ENCODE peak calls at places on chromosomes 3 and 15, in four cellular contexts. Z is heart left ventricle, E is upper lobe of left lung, B is A549. P is an unnamed sample.
A peak's percentile ranks its signal among the peaks of the same experiment; 100 is the strongest.

GRCh38 chr3:36219398-36219797 is 160.9 kb upstream of the STAC start:
- DNase-seq in Z (no peak), E (no peak), B (no peak), P (no peak)

GRCh38 chr3:45701167-45701867 is 12.1 kb downstream of the SACM1L start:
- DNase-seq in Z (no peak), E (no peak), B (no peak), P (no peak)

GRCh38 chr15:89772933-89773583 is 3.1 kb upstream of the MESP2 start:
- DNase-seq in Z (no peak), E (no peak), B (peak; percentile 79), P (no peak)

GRCh38 chr15:58407786-58408185 is 24.0 kb upstream of the LIPC start:
- DNase-seq in Z (no peak), E (no peak), B (no peak), P (no peak)

GRCh38 chr3:58164199-58164879 is 46.4 kb downstream of the DNASE1L3 start:
- DNase-seq in Z (peak; percentile 87), E (peak; percentile 75), B (peak; percentile 72), P (no peak)

GRCh38 chr15:101009176-101009575 is 90.0 kb downstream of the LRRK1 start:
- DNase-seq in Z (no peak), E (no peak), B (no peak), P (peak; percentile 52)

GRCh38 chr15:21261965-21262850 is 178.1 kb downstream of the POTEB3 start:
- DNase-seq in Z (peak; percentile 25), E (peak; percentile 27), B (no peak), P (no peak)

GRCh38 chr15:77897896-77898406 is 179.6 kb downstream of the TBC1D2B start:
- DNase-seq in Z (no peak), E (no peak), B (no peak), P (no peak)

GRCh38 chr3:29255854-29256696 is 24.8 kb upstream of the RBMS3 start:
- DNase-seq in Z (no peak), E (no peak), B (no peak), P (no peak)

GRCh38 chr15:56913670-56914069 is 4.8 kb upstream of the TCF12 start:
- DNase-seq in Z (no peak), E (no peak), B (no peak), P (no peak)

GRCh38 chr15:75620043-75620775 is 5.3 kb downstream of the SNUPN start:
- DNase-seq in Z (peak; percentile 62), E (peak; percentile 51), B (no peak), P (peak; percentile 34)

GRCh38 chr15:75620776-75621536 is 4.6 kb downstream of the SNUPN start:
- DNase-seq in Z (peak; percentile 84), E (peak; percentile 79), B (no peak), P (peak; percentile 96)

GRCh38 chr15:75622505-75622904 is 3.0 kb downstream of the SNUPN start:
- DNase-seq in Z (no peak), E (no peak), B (no peak), P (no peak)

GRCh38 chr15:75625542-75626347 is at the start of gene SNUPN:
- DNase-seq in Z (peak; percentile 96), E (peak; percentile 98), B (peak; percentile 99), P (peak; percentile 93)
- TF ChIP-seq POLR2A in Z (peak; percentile 57), E (peak; percentile 73), B (peak; percentile 90), P (no peak)

GRCh38 chr3:148556664-148557063 is 141.0 kb upstream of the AGTR1 start:
- DNase-seq in Z (no peak), E (no peak), B (no peak), P (no peak)
- TF ChIP-seq CTCF in Z (no peak), E (no peak), B (no peak), P (no peak)

GRCh38 chr15:95298729-95299128 is 1031.8 kb upstream of the NR2F2 start:
- DNase-seq in Z (no peak), E (no peak), B (no peak), P (no peak)

GRCh38 chr15:95295905-95296618 is 1034.4 kb upstream of the NR2F2 start:
- DNase-seq in Z (no peak), E (no peak), B (no peak), P (no peak)

GRCh38 chr15:95292790-95293450 is 1037.6 kb upstream of the NR2F2 start:
- DNase-seq in Z (no peak), E (no peak), B (no peak), P (no peak)

GRCh38 chr15:95295311-95295710 is 1035.2 kb upstream of the NR2F2 start:
- DNase-seq in Z (no peak), E (no peak), B (no peak), P (no peak)

GRCh38 chr15:95296626-95297025 is 1033.9 kb upstream of the NR2F2 start:
- DNase-seq in Z (no peak), E (no peak), B (no peak), P (no peak)
- H3K4me3 ChIP-seq in Z (no peak overlapping the region), E (no peak overlapping the region), B (no peak overlapping the region), P (no peak overlapping the region)

GRCh38 chr15:63065262-63066234 is 23.0 kb downstream of the TPM1 start:
- DNase-seq in Z (no peak), E (no peak), B (no peak), P (no peak)

GRCh38 chr15:63061971-63062370 is 19.4 kb downstream of the TPM1 start:
- DNase-seq in Z (no peak), E (no peak), B (no peak), P (no peak)

GRCh38 chr15:63063877-63064409 is 21.4 kb downstream of the TPM1 start:
- DNase-seq in Z (no peak), E (no peak), B (no peak), P (no peak)

GRCh38 chr15:63060699-63061098 is 18.2 kb downstream of the TPM1 start:
- DNase-seq in Z (no peak), E (no peak), B (no peak), P (no peak)

GRCh38 chr15:63063164-63063756 is 20.7 kb downstream of the TPM1 start:
- DNase-seq in Z (no peak), E (no peak), B (no peak), P (no peak)
- TF ChIP-seq POLR2A in Z (no peak), E (no peak), B (no peak), P (no peak)

GRCh38 chr3:168889666-168890065 is 773.8 kb downstream of the MECOM start:
- DNase-seq in Z (no peak), E (no peak), B (no peak), P (no peak)
- TF ChIP-seq CTCF in Z (no peak), E (no peak), B (no peak), P (no peak)

GRCh38 chr3:197750396-197750831 is 731 bp downstream of the FYTTD1 start:
- DNase-seq in Z (peak; percentile 73), E (peak; percentile 82), B (peak; percentile 66), P (peak; percentile 47)

GRCh38 chr3:197753263-197753662 is 3.6 kb downstream of the FYTTD1 start:
- DNase-seq in Z (no peak), E (no peak), B (no peak), P (no peak)

GRCh38 chr3:197749601-197750395 is at the start of gene FYTTD1:
- DNase-seq in Z (peak; percentile 92), E (peak; percentile 93), B (peak; percentile 77), P (peak; percentile 98)

GRCh38 chr3:197750863-197751737 is 1.4 kb downstream of the FYTTD1 start:
- DNase-seq in Z (peak; percentile 57), E (peak; percentile 67), B (no peak), P (peak; percentile 63)

GRCh38 chr3:197752107-197752506 is 2.4 kb downstream of the FYTTD1 start:
- DNase-seq in Z (no peak), E (no peak), B (no peak), P (no peak)
- H3K4me3 ChIP-seq in Z (no peak overlapping the region), E (no peak overlapping the region), B (no peak overlapping the region), P (no peak overlapping the region)

DNA sequence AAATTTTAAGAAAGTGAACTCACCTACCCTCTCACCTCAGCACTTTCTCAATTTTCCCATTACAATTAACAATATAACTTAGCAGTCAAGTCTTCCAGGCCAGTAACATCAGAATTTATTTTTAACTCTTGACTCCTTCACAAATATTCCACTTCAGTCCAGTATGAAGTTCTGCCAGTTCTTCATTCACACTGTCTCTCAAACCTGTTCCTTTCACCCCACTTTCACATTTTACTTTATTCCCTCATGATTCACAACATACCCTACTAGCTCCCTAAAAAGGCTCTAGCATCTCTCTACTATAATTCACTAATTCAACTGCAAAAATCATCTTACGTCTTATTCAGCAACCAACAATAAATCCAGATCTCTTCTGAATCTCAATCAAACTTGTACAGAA is 3.8 kb downstream of the GSK3B start:
- DNase-seq in Z (no peak), E (no peak), B (no peak), P (no peak)
- TF ChIP-seq POLR2A in Z (no peak), E (no peak), B (no peak), P (no peak)

DNA sequence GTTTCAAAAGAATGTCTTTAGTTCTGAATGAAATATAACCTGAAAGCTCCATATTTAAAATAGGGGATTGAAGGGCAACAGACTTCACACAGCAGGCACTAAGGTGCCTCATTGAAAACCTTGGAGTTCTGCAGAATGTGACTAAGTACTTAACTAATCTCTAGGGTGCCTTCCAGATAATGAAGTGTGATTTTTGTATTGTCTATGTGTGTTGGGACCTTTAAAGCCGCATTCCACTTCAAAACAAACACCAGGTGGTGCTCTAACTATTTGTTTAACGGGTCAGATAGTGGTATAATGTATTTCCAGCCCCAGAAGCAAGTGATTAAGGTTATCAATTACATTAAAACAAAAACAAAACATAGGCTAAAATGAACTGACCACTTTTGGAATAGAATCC is 28.0 kb downstream of the TFG start:
- DNase-seq in Z (no peak), E (no peak), B (peak; percentile 17), P (no peak)
- TF ChIP-seq CTCF in Z (peak; percentile 50), E (no peak), B (peak; percentile 57), P (no peak)